ENCODE peak calls at places on chromosomes 11 and 22, in five cellular contexts. One of them, this sample, is unnamed.
A peak's percentile ranks its signal among the peaks of the same experiment; 100 is the strongest.

GRCh38 chr11:132161538-132161937 is 791.1 kb downstream of the NTM start:
- DNase-seq in neuronal stem cell: no peak
- DNase-seq in IMR-90: no peak
- DNase-seq in mesendoderm: no peak
- DNase-seq in H1: no peak
- DNase-seq in this sample: no peak

GRCh38 chr11:29300441-29300840 is 716.4 kb downstream of the KCNA4 start:
- DNase-seq in neuronal stem cell: no peak
- DNase-seq in IMR-90: peak; percentile 96
- DNase-seq in mesendoderm: peak; percentile 34
- DNase-seq in H1: no peak
- DNase-seq in this sample: no peak

GRCh38 chr11:27429740-27430451 is 42.7 kb downstream of the LGR4 start:
- DNase-seq in neuronal stem cell: no peak
- DNase-seq in IMR-90: peak; percentile 7
- DNase-seq in mesendoderm: no peak
- DNase-seq in H1: no peak
- DNase-seq in this sample: no peak

GRCh38 chr11:36509265-36509664 is 807 bp downstream of the TRAF6 start:
- DNase-seq in neuronal stem cell: peak; percentile 15
- DNase-seq in IMR-90: peak; percentile 31
- DNase-seq in mesendoderm: peak; percentile 61
- DNase-seq in H1: no peak
- DNase-seq in this sample: no peak

GRCh38 chr22:49261616-49262015 is 566.1 kb downstream of the BRD1 start:
- DNase-seq in neuronal stem cell: no peak
- DNase-seq in IMR-90: no peak
- DNase-seq in mesendoderm: no peak
- DNase-seq in H1: no peak
- DNase-seq in this sample: no peak

GRCh38 chr22:40560551-40560950 is 76.0 kb downstream of the MRTFA start:
- DNase-seq in neuronal stem cell: no peak
- DNase-seq in IMR-90: peak; percentile 65
- DNase-seq in mesendoderm: no peak
- DNase-seq in H1: no peak
- DNase-seq in this sample: no peak

GRCh38 chr11:112734207-112734606 is 227.0 kb upstream of the NCAM1 start:
- DNase-seq in neuronal stem cell: peak; percentile 47
- DNase-seq in IMR-90: peak; percentile 8
- DNase-seq in mesendoderm: peak; percentile 74
- DNase-seq in H1: peak; percentile 60
- DNase-seq in this sample: peak; percentile 63

GRCh38 chr11:35042265-35042664 is 96.7 kb upstream of the CD44 start:
- DNase-seq in neuronal stem cell: no peak
- DNase-seq in IMR-90: no peak
- DNase-seq in mesendoderm: no peak
- DNase-seq in H1: no peak
- DNase-seq in this sample: no peak

GRCh38 chr22:27802389-27803079 is 978 bp upstream of the MN1 start:
- DNase-seq in neuronal stem cell: no peak
- DNase-seq in IMR-90: no peak
- DNase-seq in mesendoderm: no peak
- DNase-seq in H1: no peak
- DNase-seq in this sample: no peak

DNA sequence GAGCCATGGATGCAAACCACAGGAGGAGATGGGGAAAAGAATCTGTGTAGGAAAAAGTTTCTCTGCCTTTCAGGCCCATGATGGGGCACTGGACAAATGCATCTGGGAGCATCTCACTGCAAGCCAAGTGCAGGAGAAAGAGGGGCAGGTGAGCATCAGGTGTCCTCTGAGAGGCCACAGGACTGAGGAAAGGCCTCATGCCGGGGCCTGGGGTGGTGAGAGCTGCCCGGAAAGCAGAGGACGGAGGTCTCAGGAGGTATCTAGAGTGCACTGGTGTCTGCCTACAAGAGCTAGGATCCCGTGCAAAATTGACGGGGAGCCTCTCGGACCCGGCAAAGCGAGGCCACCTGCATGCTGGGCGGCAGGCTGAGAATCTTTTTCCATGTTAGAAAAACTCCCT is 73.9 kb downstream of the CTTN start:
- DNase-seq in neuronal stem cell: no peak
- DNase-seq in IMR-90: no peak
- DNase-seq in mesendoderm: no peak
- DNase-seq in H1: no peak
- DNase-seq in this sample: no peak
- H3K27ac ChIP-seq in neuronal stem cell: no peak overlapping the region
- H3K27ac ChIP-seq in IMR-90: no peak overlapping the region
- H3K27ac ChIP-seq in mesendoderm: no peak overlapping the region
- H3K27ac ChIP-seq in H1: no peak overlapping the region
- H3K27ac ChIP-seq in this sample: no peak overlapping the region

GRCh38 chr11:114181752-114182151 is 114.4 kb upstream of the NNMT start:
- DNase-seq in neuronal stem cell: no peak
- DNase-seq in IMR-90: no peak
- DNase-seq in mesendoderm: no peak
- DNase-seq in H1: no peak
- DNase-seq in this sample: no peak
- H4K8ac ChIP-seq in neuronal stem cell: no peak overlapping the region
- H4K8ac ChIP-seq in IMR-90: no peak overlapping the region
- H4K8ac ChIP-seq in mesendoderm: no peak overlapping the region
- H4K8ac ChIP-seq in H1: no peak overlapping the region
- H4K8ac ChIP-seq in this sample: no peak overlapping the region

GRCh38 chr22:19591568-19591967 is 67.4 kb upstream of the CLDN5 start:
- DNase-seq in neuronal stem cell: no peak
- DNase-seq in IMR-90: no peak
- DNase-seq in mesendoderm: no peak
- DNase-seq in H1: no peak
- DNase-seq in this sample: no peak

GRCh38 chr22:19595532-19595931 is 71.3 kb upstream of the CLDN5 start:
- DNase-seq in neuronal stem cell: no peak
- DNase-seq in IMR-90: no peak
- DNase-seq in mesendoderm: no peak
- DNase-seq in H1: no peak
- DNase-seq in this sample: no peak

GRCh38 chr22:19593991-19594569 is 69.9 kb upstream of the CLDN5 start:
- DNase-seq in neuronal stem cell: no peak
- DNase-seq in IMR-90: no peak
- DNase-seq in mesendoderm: no peak
- DNase-seq in H1: no peak
- DNase-seq in this sample: no peak

GRCh38 chr22:19590696-19591095 is 66.5 kb upstream of the CLDN5 start:
- DNase-seq in neuronal stem cell: no peak
- DNase-seq in IMR-90: no peak
- DNase-seq in mesendoderm: no peak
- DNase-seq in H1: no peak
- DNase-seq in this sample: no peak

DNA sequence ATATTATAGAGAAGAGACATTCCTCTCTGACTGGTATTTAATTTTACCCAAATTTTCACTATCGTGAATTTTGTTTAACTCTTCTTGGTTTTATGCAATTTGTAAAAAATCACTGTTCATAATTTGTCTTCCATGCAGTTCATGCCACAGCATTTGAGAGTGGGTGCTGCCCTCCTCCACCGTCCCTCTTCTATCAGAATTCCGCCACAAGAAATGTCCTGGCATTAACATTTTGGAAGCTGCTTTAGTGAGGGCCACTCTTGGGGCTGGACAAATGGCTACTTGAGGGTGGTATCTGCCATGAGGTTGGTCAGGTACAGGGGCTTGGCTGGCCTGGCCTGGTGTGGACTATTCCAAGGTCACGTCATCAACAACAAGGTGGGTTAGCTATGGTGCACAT is 68.3 kb upstream of the CLDN5 start:
- DNase-seq in neuronal stem cell: no peak
- DNase-seq in IMR-90: no peak
- DNase-seq in mesendoderm: no peak
- DNase-seq in H1: no peak
- DNase-seq in this sample: no peak
- H3K27ac ChIP-seq in neuronal stem cell: no peak overlapping the region
- H3K27ac ChIP-seq in IMR-90: no peak overlapping the region
- H3K27ac ChIP-seq in mesendoderm: no peak overlapping the region
- H3K27ac ChIP-seq in H1: no peak overlapping the region
- H3K27ac ChIP-seq in this sample: no peak overlapping the region

GRCh38 chr22:38191746-38192474 is 9.9 kb upstream of the MAFF start:
- DNase-seq in neuronal stem cell: no peak
- DNase-seq in IMR-90: no peak
- DNase-seq in mesendoderm: no peak
- DNase-seq in H1: no peak
- DNase-seq in this sample: peak; percentile 20
- H4K8ac ChIP-seq in neuronal stem cell: no peak overlapping the region
- H4K8ac ChIP-seq in IMR-90: peak overlapping the region; percentile 48
- H4K8ac ChIP-seq in mesendoderm: no peak overlapping the region
- H4K8ac ChIP-seq in H1: peak overlapping the region; percentile 16
- H4K8ac ChIP-seq in this sample: no peak overlapping the region

GRCh38 chr22:46600397-46600796 is 19.8 kb upstream of the GRAMD4 start:
- DNase-seq in neuronal stem cell: no peak
- DNase-seq in IMR-90: no peak
- DNase-seq in mesendoderm: no peak
- DNase-seq in H1: no peak
- DNase-seq in this sample: no peak
- H3K27ac ChIP-seq in neuronal stem cell: no peak overlapping the region
- H3K27ac ChIP-seq in IMR-90: no peak overlapping the region
- H3K27ac ChIP-seq in mesendoderm: no peak overlapping the region
- H3K27ac ChIP-seq in H1: no peak overlapping the region
- H3K27ac ChIP-seq in this sample: no peak overlapping the region